ENCODE peak calls at places on chromosomes 12 and 14, in five cellular contexts. One of them, this sample, is unnamed.

GRCh38 chr14:60573943-60574496 is 65.1 kb downstream of the SIX6 start:
- DNase-seq in adrenal gland: no peak
- DNase-seq in fibroblast of lung: no peak
- DNase-seq in stomach: no peak
- DNase-seq in neuronal stem cell: no peak
- DNase-seq in this sample: no peak

GRCh38 chr12:26648999-26649398 is 184.0 kb downstream of the ITPR2 start:
- DNase-seq in neuronal stem cell: no peak
- DNase-seq in stomach: no peak
- DNase-seq in adrenal gland: no peak
- DNase-seq in fibroblast of lung: peak; percentile 31
- DNase-seq in this sample: no peak

GRCh38 chr12:113231275-113232231 is 10.3 kb downstream of the TPCN1 start:
- DNase-seq in neuronal stem cell: no peak
- DNase-seq in stomach: peak; percentile 15
- DNase-seq in fibroblast of lung: peak; percentile 97
- DNase-seq in adrenal gland: peak; percentile 24
- DNase-seq in this sample: no peak

GRCh38 chr12:76637807-76638206 is 78.2 kb upstream of the OSBPL8 start:
- DNase-seq in adrenal gland: no peak
- DNase-seq in fibroblast of lung: peak; percentile 75
- DNase-seq in neuronal stem cell: no peak
- DNase-seq in stomach: no peak
- DNase-seq in this sample: no peak

GRCh38 chr12:98895086-98895651 is 250.1 kb downstream of the APAF1 start:
- DNase-seq in adrenal gland: no peak
- DNase-seq in stomach: no peak
- DNase-seq in neuronal stem cell: no peak
- DNase-seq in fibroblast of lung: no peak
- DNase-seq in this sample: no peak

GRCh38 chr12:127077262-127078045 is 1189.5 kb upstream of the TMEM132C start:
- DNase-seq in fibroblast of lung: no peak
- DNase-seq in adrenal gland: no peak
- DNase-seq in stomach: no peak
- DNase-seq in neuronal stem cell: no peak
- DNase-seq in this sample: no peak

GRCh38 chr12:2586159-2587035 is 208.4 kb upstream of the FKBP4 start:
- DNase-seq in adrenal gland: no peak
- DNase-seq in fibroblast of lung: peak; percentile 6
- DNase-seq in neuronal stem cell: no peak
- DNase-seq in stomach: peak; percentile 40
- DNase-seq in this sample: peak; percentile 1

GRCh38 chr12:91316825-91317224 is 134.2 kb upstream of the DCN start:
- DNase-seq in adrenal gland: no peak
- DNase-seq in neuronal stem cell: no peak
- DNase-seq in stomach: no peak
- DNase-seq in fibroblast of lung: peak; percentile 45
- DNase-seq in this sample: no peak

GRCh38 chr12:29152223-29152868 is 3.3 kb downstream of the FAR2 start:
- DNase-seq in stomach: no peak
- DNase-seq in fibroblast of lung: no peak
- DNase-seq in neuronal stem cell: no peak
- DNase-seq in adrenal gland: no peak
- DNase-seq in this sample: peak; percentile 70

GRCh38 chr12:21819236-21819635 is 44.7 kb upstream of the KCNJ8 start:
- DNase-seq in stomach: no peak
- DNase-seq in neuronal stem cell: no peak
- DNase-seq in adrenal gland: no peak
- DNase-seq in fibroblast of lung: peak; percentile 45
- DNase-seq in this sample: no peak

GRCh38 chr14:58488550-58488949 is 61.0 kb downstream of the KIAA0586 start:
- DNase-seq in adrenal gland: peak; percentile 26
- DNase-seq in neuronal stem cell: no peak
- DNase-seq in stomach: no peak
- DNase-seq in fibroblast of lung: peak; percentile 57
- DNase-seq in this sample: no peak

GRCh38 chr14:99760817-99761216 is 32.4 kb upstream of the EML1 start:
- DNase-seq in fibroblast of lung: no peak
- DNase-seq in stomach: no peak
- DNase-seq in adrenal gland: no peak
- DNase-seq in neuronal stem cell: no peak
- DNase-seq in this sample: no peak

GRCh38 chr12:106994579-106995220 is 7.8 kb upstream of the MTERF2 start:
- DNase-seq in adrenal gland: no peak
- DNase-seq in stomach: no peak
- DNase-seq in neuronal stem cell: no peak
- DNase-seq in fibroblast of lung: peak; percentile 68
- DNase-seq in this sample: no peak

DNA sequence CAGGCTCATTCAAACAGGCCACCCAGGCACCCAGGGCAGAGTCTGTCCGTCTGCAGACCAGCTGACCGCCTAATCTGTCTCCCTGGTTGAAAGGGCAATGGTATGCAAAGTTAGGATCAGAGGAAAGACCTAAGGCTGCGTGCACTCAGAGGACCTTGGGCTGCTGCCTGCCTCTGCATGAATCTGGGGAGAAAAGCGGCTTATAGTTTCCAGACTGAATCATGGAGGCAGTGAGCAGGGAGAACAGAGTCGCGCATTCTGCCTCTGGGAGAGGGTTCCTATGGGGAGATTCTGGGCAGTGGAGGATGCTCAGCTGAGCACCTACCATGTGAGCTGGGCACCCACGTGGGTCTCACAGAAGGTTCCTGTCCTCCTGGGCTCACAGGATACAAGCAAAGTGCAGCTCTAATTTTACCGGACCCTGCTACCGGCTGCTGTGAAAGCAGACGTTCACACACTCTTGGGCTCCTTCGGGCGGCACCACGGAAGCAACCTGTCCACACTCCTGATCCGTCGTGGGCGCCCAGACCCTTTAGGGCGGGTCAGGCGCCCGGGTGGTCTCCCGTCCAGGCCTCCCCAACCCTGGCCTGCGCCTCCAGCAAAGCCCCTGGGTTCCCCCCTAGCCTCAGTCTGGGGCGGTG is 776 bp downstream of the SCARB1 start:
- DNase-seq in adrenal gland: peak; percentile 72
- DNase-seq in fibroblast of lung: peak; percentile 23
- DNase-seq in neuronal stem cell: no peak
- DNase-seq in stomach: no peak
- DNase-seq in this sample: peak; percentile 72
- H3K27ac ChIP-seq in adrenal gland: peak overlapping the region; percentile 97
- H3K27ac ChIP-seq in fibroblast of lung: peak overlapping the region; percentile 28
- H3K27ac ChIP-seq in neuronal stem cell: no peak overlapping the region
- H3K27ac ChIP-seq in stomach: no peak overlapping the region
- H3K27ac ChIP-seq in this sample: no peak overlapping the region

DNA sequence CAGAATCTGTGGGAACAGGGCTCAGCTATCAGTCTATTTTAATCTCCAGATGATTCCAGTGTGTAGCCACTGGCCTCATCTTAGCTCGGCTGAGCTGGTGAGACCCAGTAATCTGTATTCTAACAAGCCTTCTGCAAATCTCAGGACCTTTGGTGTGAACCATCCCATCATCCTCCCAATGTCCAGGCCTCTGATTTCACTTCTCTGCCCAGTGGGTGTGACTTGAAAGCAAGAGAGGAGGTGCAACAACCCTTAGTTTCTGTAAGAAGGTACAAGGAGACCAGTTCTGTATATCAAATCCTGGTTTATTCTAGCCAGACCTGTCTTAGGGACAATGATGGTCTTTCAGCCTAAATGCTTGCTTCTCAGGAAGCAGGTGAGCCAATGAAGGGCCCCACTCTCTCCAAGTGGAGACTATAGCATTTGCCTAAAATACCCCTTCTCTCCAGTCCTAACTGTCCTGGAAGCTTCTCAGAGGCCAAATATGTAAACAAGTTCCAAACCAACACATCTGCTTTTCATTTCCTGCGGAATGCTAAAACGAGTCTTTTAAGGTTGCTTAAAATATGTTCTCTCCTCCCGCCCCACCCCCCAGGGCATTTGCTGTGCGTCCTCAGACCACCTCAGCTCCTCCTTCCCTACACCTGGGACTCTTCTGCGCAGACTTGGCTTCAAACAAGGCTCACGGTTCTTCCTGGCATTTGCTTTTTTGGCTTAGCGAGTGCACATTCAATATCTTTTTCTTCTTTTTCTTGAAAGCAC is 78.4 kb upstream of the FUT8 start:
- DNase-seq in adrenal gland: no peak
- DNase-seq in fibroblast of lung: peak; percentile 78
- DNase-seq in neuronal stem cell: no peak
- DNase-seq in stomach: no peak
- DNase-seq in this sample: no peak
- H3K27ac ChIP-seq in adrenal gland: no peak overlapping the region
- H3K27ac ChIP-seq in fibroblast of lung: peak overlapping the region; percentile 85
- H3K27ac ChIP-seq in neuronal stem cell: no peak overlapping the region
- H3K27ac ChIP-seq in stomach: peak overlapping the region; percentile 87
- H3K27ac ChIP-seq in this sample: peak overlapping the region; percentile 88

GRCh38 chr12:57534991-57535543 is 11.9 kb downstream of the DCTN2 start:
- DNase-seq in fibroblast of lung: no peak
- DNase-seq in adrenal gland: no peak
- DNase-seq in stomach: no peak
- DNase-seq in neuronal stem cell: no peak
- DNase-seq in this sample: no peak
- H3K27ac ChIP-seq in fibroblast of lung: no peak overlapping the region
- H3K27ac ChIP-seq in adrenal gland: no peak overlapping the region
- H3K27ac ChIP-seq in stomach: peak overlapping the region; percentile 34
- H3K27ac ChIP-seq in neuronal stem cell: no peak overlapping the region
- H3K27ac ChIP-seq in this sample: no peak overlapping the region

DNA sequence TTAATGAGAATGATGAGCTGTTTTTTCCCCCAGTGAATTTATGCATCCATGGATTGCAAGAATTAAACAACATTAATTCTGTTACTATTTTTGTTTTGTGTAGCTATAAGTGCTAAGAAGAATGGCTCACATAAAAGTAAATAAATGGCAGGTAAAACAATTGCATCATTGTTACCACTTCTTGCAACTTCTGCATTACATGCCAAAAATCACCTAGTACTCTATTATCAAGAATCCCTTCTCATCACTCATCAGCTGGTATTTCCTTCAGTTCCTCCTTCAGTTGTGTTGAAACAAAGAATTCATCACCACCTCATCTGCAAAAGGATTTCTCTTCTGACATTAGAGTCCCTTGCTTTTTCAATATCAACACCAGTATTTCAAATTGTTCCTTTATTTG is 773 bp downstream of the A2M start:
- DNase-seq in fibroblast of lung: no peak
- DNase-seq in adrenal gland: no peak
- DNase-seq in stomach: no peak
- DNase-seq in neuronal stem cell: no peak
- DNase-seq in this sample: no peak
- H3K27ac ChIP-seq in fibroblast of lung: no peak overlapping the region
- H3K27ac ChIP-seq in adrenal gland: peak overlapping the region; percentile 61
- H3K27ac ChIP-seq in stomach: no peak overlapping the region
- H3K27ac ChIP-seq in neuronal stem cell: no peak overlapping the region
- H3K27ac ChIP-seq in this sample: no peak overlapping the region

GRCh38 chr12:7108042-7108927 is 729 bp downstream of the C1RL start:
- DNase-seq in fibroblast of lung: peak; percentile 74
- DNase-seq in neuronal stem cell: peak; percentile 41
- DNase-seq in stomach: peak; percentile 79
- DNase-seq in adrenal gland: peak; percentile 80
- DNase-seq in this sample: peak; percentile 78
- H3K27ac ChIP-seq in fibroblast of lung: peak overlapping the region; percentile 97
- H3K27ac ChIP-seq in neuronal stem cell: peak overlapping the region; percentile 41
- H3K27ac ChIP-seq in stomach: peak overlapping the region; percentile 91
- H3K27ac ChIP-seq in adrenal gland: peak overlapping the region; percentile 98
- H3K27ac ChIP-seq in this sample: peak overlapping the region; percentile 98

DNA sequence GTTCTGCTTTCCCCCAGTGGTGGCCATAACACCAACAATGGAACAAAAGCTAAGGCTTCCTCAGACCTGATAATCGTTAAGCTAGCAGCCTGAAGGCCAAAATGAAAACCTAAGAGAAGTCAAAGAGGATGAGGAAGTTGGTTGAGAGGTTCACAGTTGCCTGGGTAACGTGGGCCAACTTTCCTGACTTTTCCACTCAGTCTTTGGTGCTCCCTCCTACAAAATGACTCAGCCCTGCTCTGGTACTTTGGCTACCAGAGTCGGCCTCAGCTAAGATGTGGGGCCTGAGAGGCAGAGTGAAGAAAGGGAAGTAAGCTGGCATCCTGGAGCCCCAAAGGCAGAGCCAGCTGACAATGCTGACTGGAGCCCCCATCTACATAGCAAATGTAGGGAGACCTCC is 14.9 kb upstream of the FKBP11 start:
- DNase-seq in fibroblast of lung: peak; percentile 28
- DNase-seq in stomach: no peak
- DNase-seq in adrenal gland: no peak
- DNase-seq in neuronal stem cell: no peak
- DNase-seq in this sample: no peak
- H3K27ac ChIP-seq in fibroblast of lung: no peak overlapping the region
- H3K27ac ChIP-seq in stomach: no peak overlapping the region
- H3K27ac ChIP-seq in adrenal gland: no peak overlapping the region
- H3K27ac ChIP-seq in neuronal stem cell: no peak overlapping the region
- H3K27ac ChIP-seq in this sample: no peak overlapping the region

GRCh38 chr12:80777587-80777986 is 60.9 kb downstream of the MYF5 start:
- DNase-seq in neuronal stem cell: no peak
- DNase-seq in adrenal gland: no peak
- DNase-seq in stomach: no peak
- DNase-seq in fibroblast of lung: peak; percentile 46
- DNase-seq in this sample: no peak
- H3K27ac ChIP-seq in neuronal stem cell: no peak overlapping the region
- H3K27ac ChIP-seq in adrenal gland: peak overlapping the region; percentile 43
- H3K27ac ChIP-seq in stomach: no peak overlapping the region
- H3K27ac ChIP-seq in fibroblast of lung: peak overlapping the region; percentile 64
- H3K27ac ChIP-seq in this sample: no peak overlapping the region